ENCODE peak calls at places on chromosomes 3 and 15, in five cellular contexts. C is astrocyte of the hippocampus, S is HS-5, B is 8988T, L is AG04449. R is an unnamed sample.

GRCh38 chr3:111720681-111721380 is 125.7 kb upstream of the ZBED2 start:
- DNase-seq in S (no peak), L (no peak), C (no peak), B (no peak), R (no peak)

GRCh38 chr3:53337167-53337940 is 10.0 kb downstream of the DCP1A start:
- DNase-seq in L (no peak), B (no peak), C (peak), S (no peak), R (no peak)

GRCh38 chr15:71136159-71137137 is 21.2 kb downstream of the THSD4 start:
- DNase-seq in C (peak), B (peak), L (no peak), S (peak), R (peak)

GRCh38 chr3:45664558-45664957 is 24.6 kb upstream of the SACM1L start:
- DNase-seq in L (no peak), B (no peak), C (no peak), S (no peak), R (no peak)

GRCh38 chr3:22977042-22977441 is 226.1 kb upstream of the UBE2E2 start:
- DNase-seq in B (no peak), S (no peak), L (no peak), C (no peak), R (no peak)

GRCh38 chr15:94352940-94353820 is 121.8 kb downstream of the MCTP2 start:
- DNase-seq in L (no peak), S (no peak), C (no peak), B (no peak), R (no peak)

GRCh38 chr3:146625117-146625775 is 20.1 kb upstream of the PLSCR5 start:
- DNase-seq in L (no peak), S (no peak), C (no peak), B (no peak), R (no peak)

GRCh38 chr3:142027713-142028112 is 121.6 kb downstream of the TFDP2 start:
- DNase-seq in L (no peak), C (peak), B (no peak), S (no peak), R (no peak)

GRCh38 chr3:72265250-72265649 is 480.3 kb upstream of the PROK2 start:
- DNase-seq in B (peak), C (peak), S (no peak), L (no peak), R (no peak)

GRCh38 chr3:119333773-119334492 is 39.8 kb downstream of the ARHGAP31 start:
- DNase-seq in C (no peak), B (no peak), S (no peak), L (no peak), R (no peak)

GRCh38 chr3:16366-16765 is 180.2 kb upstream of the CHL1 start:
- DNase-seq in B (no peak), S (no peak), C (no peak), L (no peak), R (no peak)

GRCh38 chr3:119331661-119332060 is 37.5 kb downstream of the ARHGAP31 start:
- DNase-seq in L (no peak), S (no peak), C (peak), B (no peak), R (no peak)

GRCh38 chr3:171753025-171753472 is 57.2 kb downstream of the PLD1 start:
- DNase-seq in L (no peak), S (no peak), C (no peak), B (no peak), R (no peak)

GRCh38 chr15:95853350-95853749 is 477.1 kb upstream of the NR2F2 start:
- DNase-seq in S (no peak), C (no peak), L (no peak), B (no peak), R (no peak)

GRCh38 chr3:143648708-143649107 is 199.6 kb downstream of the SLC9A9 start:
- DNase-seq in L (no peak), B (no peak), S (no peak), C (no peak), R (no peak)

GRCh38 chr15:29685156-29686078 is 136.9 kb downstream of the TJP1 start:
- DNase-seq in C (peak), S (peak), L (no peak), B (no peak), R (no peak)

GRCh38 chr3:23404241-23404640 is 201.1 kb downstream of the UBE2E2 start:
- DNase-seq in C (no peak), L (no peak), S (no peak), B (no peak), R (no peak)

GRCh38 chr15:72173864-72174550 is 23.6 kb downstream of the GRAMD2A start:
- DNase-seq in L (no peak), B (no peak), S (no peak), C (no peak), R (no peak)

GRCh38 chr3:138817685-138818084 is 17.0 kb downstream of the PIK3CB start:
- DNase-seq in B (no peak), L (no peak), C (no peak), S (no peak), R (no peak)

GRCh38 chr3:51604212-51604611 is 65.7 kb downstream of the RAD54L2 start:
- DNase-seq in C (no peak), S (no peak), L (no peak), B (no peak), R (no peak)